ENCODE peak calls at places on chromosomes 5 and 9, in eight cellular contexts. K is SW 1271, H is IMR-90, Y is NCI-H82, X is epithelial cell of esophagus, D is left lobe of liver, R is HS-5, O is cardiac fibroblast. C is an unnamed sample.

GRCh38 chr5:10265245-10266109 is 15.4 kb downstream of the CCT5 start:
- DNase-seq in K (no peak), H (no peak), Y (no peak), X (no peak), D (no peak), R (no peak), O (no peak), C (no peak)

GRCh38 chr9:4661165-4662095 is 664 bp upstream of the PLPP6 start:
- DNase-seq in K (no peak), H (peak; percentile 55), Y (no peak), X (peak; percentile 36), D (no peak), R (no peak), O (peak; percentile 34), C (no peak)

GRCh38 chr9:124661184-124661755 is 109.8 kb downstream of the NR6A1 start:
- DNase-seq in K (no peak), H (peak; percentile 19), Y (peak; percentile 36), X (no peak), D (no peak), R (no peak), O (peak; percentile 8), C (no peak)

GRCh38 chr5:89005990-89006389 is 123.0 kb upstream of the MEF2C start:
- DNase-seq in K (no peak), H (no peak), Y (no peak), X (no peak), D (no peak), R (no peak), O (no peak), C (no peak)

GRCh38 chr5:143749581-143750204 is 62.3 kb upstream of the HMHB1 start:
- DNase-seq in K (no peak), H (peak; percentile 63), Y (no peak), X (no peak), D (no peak), R (no peak), O (no peak), C (no peak)

GRCh38 chr9:116572095-116572748 is 114.9 kb upstream of the TRIM32 start:
- DNase-seq in K (peak; percentile 34), H (peak; percentile 84), Y (peak; percentile 78), X (peak; percentile 67), D (peak; percentile 91), R (no peak), O (peak; percentile 90), C (no peak)

GRCh38 chr5:142587354-142587965 is 98.4 kb downstream of the FGF1 start:
- DNase-seq in K (peak; percentile 29), H (peak; percentile 59), Y (peak; percentile 56), X (peak; percentile 52), D (no peak), R (no peak), O (peak; percentile 70), C (no peak)

GRCh38 chr5:141272906-141273305 is 27.7 kb downstream of the PCDHB15 start:
- DNase-seq in K (no peak), H (no peak), Y (peak; percentile 2), X (no peak), D (no peak), R (no peak), O (no peak), C (no peak)

GRCh38 chr9:116870566-116870965 is 183.5 kb downstream of the TRIM32 start:
- DNase-seq in K (no peak), H (no peak), Y (peak; percentile 33), X (peak; percentile 97), D (no peak), R (no peak), O (no peak), C (peak; percentile 94)

GRCh38 chr5:73233461-73234151 is 60.6 kb downstream of the TMEM174 start:
- DNase-seq in K (no peak), H (no peak), Y (no peak), X (no peak), D (no peak), R (no peak), O (no peak), C (no peak)

GRCh38 chr5:137667341-137667740 is 68.5 kb downstream of the KLHL3 start:
- DNase-seq in K (no peak), H (peak; percentile 26), Y (no peak), X (no peak), D (no peak), R (no peak), O (no peak), C (no peak)

GRCh38 chr5:1826235-1826980 is 25.2 kb downstream of the NDUFS6 start:
- DNase-seq in K (no peak), H (no peak), Y (no peak), X (no peak), D (peak; percentile 40), R (no peak), O (no peak), C (no peak)

GRCh38 chr5:71859515-71859914 is 140.4 kb downstream of the CARTPT start:
- DNase-seq in K (no peak), H (no peak), Y (peak; percentile 28), X (no peak), D (no peak), R (no peak), O (no peak), C (no peak)

GRCh38 chr5:165188555-165189260 is 1683.3 kb downstream of the MAT2B start:
- DNase-seq in K (no peak), H (no peak), Y (no peak), X (no peak), D (no peak), R (no peak), O (no peak), C (no peak)

GRCh38 chr9:91186311-91187101 is 175.2 kb downstream of the AUH start:
- DNase-seq in K (no peak), H (peak; percentile 63), Y (no peak), X (peak; percentile 50), D (no peak), R (no peak), O (peak; percentile 51), C (no peak)

GRCh38 chr5:137778772-137779564 is 24.8 kb upstream of the HNRNPA0 start:
- DNase-seq in K (peak; percentile 54), H (peak; percentile 39), Y (peak; percentile 62), X (peak; percentile 49), D (no peak), R (peak; percentile 16), O (peak; percentile 71), C (no peak)

GRCh38 chr5:88824892-88825781 is 57.8 kb downstream of the MEF2C start:
- DNase-seq in K (no peak), H (peak; percentile 67), Y (no peak), X (no peak), D (no peak), R (no peak), O (peak; percentile 83), C (no peak)

GRCh38 chr5:89241186-89241585 is 358.2 kb upstream of the MEF2C start:
- DNase-seq in K (no peak), H (peak; percentile 66), Y (no peak), X (no peak), D (no peak), R (no peak), O (peak; percentile 41), C (peak; percentile 2)

GRCh38 chr9:112725961-112726360 is 8.0 kb upstream of the INIP start:
- DNase-seq in K (no peak), H (no peak), Y (no peak), X (no peak), D (no peak), R (no peak), O (no peak), C (no peak)

GRCh38 chr9:136526625-136527066 is 19.2 kb downstream of the NOTCH1 start:
- DNase-seq in K (no peak), H (no peak), Y (peak; percentile 69), X (no peak), D (no peak), R (no peak), O (no peak), C (no peak)

GRCh38 chr5:107514305-107514704 is 156.4 kb downstream of the EFNA5 start:
- DNase-seq in K (no peak), H (peak; percentile 28), Y (no peak), X (peak; percentile 64), D (no peak), R (no peak), O (peak; percentile 40), C (no peak)

GRCh38 chr9:127667906-127668305 is 38.9 kb upstream of the CFAP157 start:
- DNase-seq in K (no peak), H (no peak), Y (no peak), X (no peak), D (no peak), R (no peak), O (no peak), C (no peak)

GRCh38 chr5:149224282-149224681 is 47.4 kb upstream of the AFAP1L1 start:
- DNase-seq in K (no peak), H (no peak), Y (no peak), X (no peak), D (no peak), R (no peak), O (no peak), C (no peak)

GRCh38 chr5:165573445-165573844 is 2068.0 kb downstream of the MAT2B start:
- DNase-seq in K (no peak), H (peak; percentile 0), Y (no peak), X (no peak), D (no peak), R (no peak), O (no peak), C (no peak)

GRCh38 chr9:89073397-89073796 is 82.1 kb downstream of the S1PR3 start:
- DNase-seq in K (no peak), H (no peak), Y (no peak), X (no peak), D (no peak), R (no peak), O (no peak), C (no peak)

GRCh38 chr9:96219615-96220257 is 82.2 kb downstream of the HSD17B3 start:
- DNase-seq in K (peak; percentile 7), H (no peak), Y (peak; percentile 66), X (peak; percentile 29), D (no peak), R (no peak), O (peak; percentile 18), C (no peak)

GRCh38 chr5:170523830-170524229 is 20.0 kb downstream of the KCNIP1 start:
- DNase-seq in K (no peak), H (no peak), Y (no peak), X (no peak), D (no peak), R (no peak), O (no peak), C (no peak)

GRCh38 chr5:40781843-40782409 is 16.2 kb downstream of the PRKAA1 start:
- DNase-seq in K (no peak), H (peak; percentile 77), Y (peak; percentile 2), X (no peak), D (no peak), R (no peak), O (peak; percentile 66), C (no peak)

GRCh38 chr5:176714067-176714466 is 66.8 kb downstream of the TSPAN17 start:
- DNase-seq in K (no peak), H (no peak), Y (no peak), X (peak; percentile 66), D (no peak), R (no peak), O (peak; percentile 11), C (no peak)

GRCh38 chr5:93250431-93250830 is 330.6 kb downstream of the NR2F1-AS1 start:
- DNase-seq in K (no peak), H (no peak), Y (no peak), X (no peak), D (no peak), R (no peak), O (no peak), C (no peak)

GRCh38 chr5:98899456-98899855 is 29.4 kb downstream of the CHD1 start:
- DNase-seq in K (no peak), H (no peak), Y (no peak), X (no peak), D (no peak), R (no peak), O (no peak), C (no peak)

GRCh38 chr9:131707677-131708612 is 31.9 kb downstream of the RAPGEF1 start:
- DNase-seq in K (no peak), H (peak; percentile 81), Y (no peak), X (peak; percentile 83), D (peak; percentile 90), R (no peak), O (peak; percentile 75), C (no peak)

C was measured in epithelial cell of prostate.